ENCODE peak calls at places on chromosome 22, in four cellular contexts. Y is heart right ventricle; A is A549; K is CD4-positive, alpha-beta memory T cell. L is an unnamed sample. For H3K4me1 and H3K9me3, the result is how much of the 10 kb centered on the place peaks cover.

GRCh38 chr22:20185750-20186149 is 34.9 kb upstream of the CCDC188 start:
- DNase-seq in Y (no peak), A (no peak), K (no peak), L (no peak)

GRCh38 chr22:41285820-41286638 is at the start of gene RANGAP1:
- DNase-seq in Y (peak), A (peak), K (peak), L (peak)

GRCh38 chr22:48257690-48258065 is 1495.2 kb downstream of the TBC1D22A start:
- DNase-seq in Y (no peak), A (no peak), K (no peak), L (no peak)

GRCh38 chr22:42490244-42490832 is 29.3 kb downstream of the RRP7A start:
- DNase-seq in Y (no peak), A (no peak), K (no peak), L (no peak)

GRCh38 chr22:45149671-45150070 is 14.1 kb upstream of the NUP50 start:
- DNase-seq in Y (no peak), A (no peak), K (no peak), L (no peak)

GRCh38 chr22:17152340-17152739 is 6.7 kb downstream of the HDHD5 start:
- DNase-seq in Y (no peak), A (no peak), K (no peak), L (no peak)

GRCh38 chr22:20267441-20268288 is 453 bp downstream of the RTN4R start:
- DNase-seq in Y (no peak), A (no peak), K (no peak), L (no peak)

GRCh38 chr22:50192825-50193204 is 7.1 kb downstream of the TRABD start:
- DNase-seq in Y (peak), A (no peak), K (peak), L (no peak)

GRCh38 chr22:45218974-45219373 is 21.7 kb downstream of the KIAA0930 start:
- DNase-seq in Y (no peak), A (no peak), K (peak), L (no peak)

GRCh38 chr22:21866821-21867527 is 471 bp downstream of the MAPK1 start:
- DNase-seq in Y (no peak), A (peak), K (peak), L (no peak)

GRCh38 chr22:31616315-31616980 is 45.6 kb downstream of the PISD start:
- DNase-seq in Y (no peak), A (no peak), K (no peak), L (no peak)

GRCh38 chr22:41910599-41911291 is 4.1 kb downstream of the SHISA8 start:
- DNase-seq in Y (peak), A (no peak), K (peak), L (no peak)

GRCh38 chr22:50186789-50187523 is 1.2 kb downstream of the TRABD start:
- DNase-seq in Y (peak), A (no peak), K (no peak), L (no peak)

GRCh38 chr22:17402304-17402703 is 33.0 kb downstream of the CECR2 start:
- DNase-seq in Y (no peak), A (no peak), K (no peak), L (no peak)

GRCh38 chr22:41563051-41563711 is 2.4 kb downstream of the CSDC2 start:
- DNase-seq in Y (no peak), A (peak), K (no peak), L (peak)

GRCh38 chr22:45578524-45579147 is 76.0 kb downstream of the FBLN1 start:
- DNase-seq in Y (no peak), A (no peak), K (no peak), L (no peak)

GRCh38 chr22:45101828-45102227 is 61.9 kb upstream of the NUP50 start:
- DNase-seq in Y (no peak), A (peak), K (peak), L (no peak)

GRCh38 chr22:29326481-29326880 is 11.0 kb upstream of the RASL10A start:
- DNase-seq in Y (no peak), A (no peak), K (no peak), L (no peak)

GRCh38 chr22:39135092-39135896 is 17.2 kb downstream of the CBX7 start:
- DNase-seq in Y (peak), A (peak), K (peak), L (peak)

GRCh38 chr22:22181515-22181959 is 63.0 kb upstream of the VPREB1 start:
- DNase-seq in Y (no peak), A (peak), K (no peak), L (no peak)

GRCh38 chr22:29071261-29072045 is 1.4 kb upstream of the KREMEN1 start:
- DNase-seq in Y (peak), A (peak), K (no peak), L (no peak)

GRCh38 chr22:29883831-29884139 is 811 bp downstream of the MTMR3 start:
- DNase-seq in Y (no peak), A (no peak), K (no peak), L (no peak)

GRCh38 chr22:18987765-18988164 is 51.7 kb upstream of the PRODH start:
- DNase-seq in Y (no peak), A (no peak), K (no peak), L (no peak)

GRCh38 chr22:47053865-47054185 is 291.4 kb downstream of the TBC1D22A start:
- DNase-seq in Y (no peak), A (no peak), K (no peak), L (no peak)

GRCh38 chr22:47018010-47018910 is 255.8 kb downstream of the TBC1D22A start:
- DNase-seq in Y (no peak), A (no peak), K (no peak), L (no peak)

GRCh38 chr22:44611880-44612496 is 90.0 kb upstream of the PRR5 start:
- DNase-seq in Y (no peak), A (no peak), K (no peak), L (no peak)

GRCh38 chr22:21067075-21067900 is 21.5 kb downstream of the LRRC74B start:
- DNase-seq in Y (no peak), A (no peak), K (no peak), L (no peak)

DNA sequence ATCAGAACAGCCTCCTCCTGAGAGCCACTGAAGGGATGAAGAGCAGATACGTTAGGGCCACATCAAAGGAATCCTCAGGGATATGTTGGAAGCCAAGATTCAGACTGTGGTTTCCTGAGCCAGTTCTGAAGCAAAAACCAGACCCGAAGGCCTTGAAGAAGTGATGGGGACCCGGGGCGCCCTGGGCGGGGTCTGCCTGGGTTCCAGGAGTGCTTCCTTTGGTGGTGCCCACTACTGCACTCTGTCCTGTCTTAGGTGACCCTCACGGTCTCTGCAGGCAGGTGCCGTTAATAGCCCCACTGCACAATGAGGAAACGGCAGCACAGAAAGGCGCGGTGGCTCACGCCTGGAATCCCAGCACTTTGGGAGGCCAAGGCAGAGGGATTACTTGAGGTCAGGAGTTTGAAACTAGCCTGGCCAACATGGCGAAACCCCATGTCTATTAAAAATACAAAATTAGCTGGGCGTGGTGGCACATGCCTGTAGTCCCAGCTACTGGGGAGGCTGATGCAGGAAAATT is 12.9 kb upstream of the SH3BP1 start:
- DNase-seq in Y (no peak), A (no peak), K (no peak), L (no peak)
- H3K4me1 ChIP-seq in Y (under half), A (under half), K (half or more), L (under half)

GRCh38 chr22:36362077-36362476 is 25.7 kb downstream of the MYH9 start:
- DNase-seq in Y (no peak), A (no peak), K (no peak), L (no peak)

GRCh38 chr22:36360011-36360410 is 27.8 kb downstream of the MYH9 start:
- DNase-seq in Y (no peak), A (no peak), K (no peak), L (peak)

GRCh38 chr22:36359172-36359973 is 28.4 kb downstream of the MYH9 start:
- DNase-seq in Y (no peak), A (no peak), K (no peak), L (no peak)

GRCh38 chr22:36362819-36363377 is 24.9 kb downstream of the MYH9 start:
- DNase-seq in Y (no peak), A (no peak), K (no peak), L (no peak)

GRCh38 chr22:36360871-36361383 is 26.8 kb downstream of the MYH9 start:
- DNase-seq in Y (no peak), A (no peak), K (no peak), L (peak)
- H3K4me3 ChIP-seq in Y (no peak), A (no peak), K (peak), L (no peak)

DNA sequence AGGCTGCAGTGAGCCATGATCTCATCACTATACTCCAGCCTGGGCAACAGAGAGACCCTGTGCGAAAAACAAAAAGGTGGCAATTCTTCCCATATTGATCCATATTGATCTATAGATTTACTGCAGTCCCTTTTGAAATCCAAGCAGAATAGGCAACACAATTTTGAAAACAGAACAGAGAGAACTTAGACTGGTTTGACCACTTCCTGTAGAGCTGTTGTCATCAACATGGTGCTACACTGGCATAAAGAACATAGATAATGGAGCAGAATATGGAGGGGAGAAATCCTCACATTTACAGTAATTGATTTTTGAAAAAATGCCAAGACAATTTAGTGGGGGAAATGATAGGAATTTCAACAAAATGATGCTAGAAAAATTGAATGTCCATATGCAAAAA is 34.1 kb downstream of the GRK3 start:
- DNase-seq in Y (no peak), A (no peak), K (no peak), L (no peak)
- H3K9me3 ChIP-seq in Y (under half), A (under half), K (under half), L (under half)

GRCh38 chr22:23237841-23238240 is 57.5 kb downstream of the BCR start:
- DNase-seq in Y (no peak), A (no peak), K (peak), L (no peak)

GRCh38 chr22:23237201-23237798 is 57.0 kb downstream of the BCR start:
- DNase-seq in Y (peak), A (no peak), K (no peak), L (no peak)

GRCh38 chr22:23240639-23241389 is 60.5 kb downstream of the BCR start:
- DNase-seq in Y (no peak), A (peak), K (no peak), L (no peak)

GRCh38 chr22:23239429-23239828 is 59.1 kb downstream of the BCR start:
- DNase-seq in Y (no peak), A (no peak), K (no peak), L (no peak)

DNA sequence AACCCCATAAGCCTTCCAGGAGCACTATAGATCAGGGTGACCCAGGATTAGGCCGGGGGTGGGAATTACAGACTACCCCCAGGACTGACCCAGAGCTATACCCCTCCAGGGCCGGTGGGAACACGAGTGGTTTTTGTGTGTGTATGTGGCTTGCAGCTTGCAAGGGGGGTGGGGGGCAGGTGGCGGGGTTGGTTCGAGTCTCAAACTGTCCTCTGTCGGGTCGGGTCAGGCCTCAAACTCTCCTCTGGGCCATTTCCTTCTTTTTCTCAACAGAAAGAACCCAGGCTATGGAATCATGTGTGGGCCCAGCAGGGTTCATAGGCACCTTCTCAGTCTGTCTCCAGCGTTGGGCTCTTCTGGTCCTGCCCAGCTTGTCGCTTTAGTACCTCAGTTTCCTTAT is 58.4 kb downstream of the BCR start:
- DNase-seq in Y (no peak), A (no peak), K (no peak), L (no peak)
- H3K4me1 ChIP-seq in Y (under half), A (under half), K (half or more), L (half or more)